ENCODE peak calls at places on chromosomes 12 and 14, in nine cellular contexts. W, T, D, Z, C, S, G, N and F are unnamed samples.

GRCh38 chr14:21860172-21860571 is 186.6 kb upstream of the OR4E1 start:
- DNase-seq in W (no peak), T (peak), D (peak), Z (peak), C (no peak), S (peak), G (peak), N (no peak), F (no peak)

GRCh38 chr12:10740182-10740581 is 17.1 kb upstream of the YBX3 start:
- DNase-seq in W (no peak), T (no peak), D (no peak), Z (no peak), C (no peak), S (no peak), G (no peak), N (no peak), F (no peak)

GRCh38 chr14:89032086-89032649 is 207.7 kb downstream of the TTC8 start:
- DNase-seq in W (no peak), T (no peak), D (no peak), Z (no peak), C (no peak), S (peak), G (no peak), N (no peak), F (no peak)

GRCh38 chr12:131132118-131132892 is 178.6 kb downstream of the ADGRD1 start:
- DNase-seq in W (peak), T (peak), D (peak), Z (peak), C (peak), S (peak), G (peak), N (no peak), F (peak)

GRCh38 chr12:2324375-2324774 is 271.6 kb downstream of the CACNA1C start:
- DNase-seq in W (no peak), T (no peak), D (no peak), Z (no peak), C (peak), S (no peak), G (no peak), N (no peak), F (no peak)

GRCh38 chr14:87170179-87170578 is 822.8 kb downstream of the GALC start:
- DNase-seq in W (no peak), T (no peak), D (no peak), Z (no peak), C (no peak), S (no peak), G (no peak), N (peak), F (no peak)

GRCh38 chr14:89911018-89911919 is 43.3 kb downstream of the EFCAB11 start:
- DNase-seq in W (no peak), T (peak), D (no peak), Z (peak), C (peak), S (no peak), G (peak), N (peak), F (no peak)

GRCh38 chr12:96034631-96035282 is 630 bp downstream of the LTA4H start:
- DNase-seq in W (peak), T (peak), D (peak), Z (peak), C (peak), S (peak), G (no peak), N (peak), F (no peak)

GRCh38 chr12:10904686-10905085 is 4.7 kb downstream of the TAS2R13 start:
- DNase-seq in W (no peak), T (no peak), D (no peak), Z (no peak), C (no peak), S (no peak), G (no peak), N (no peak), F (no peak)

GRCh38 chr12:7628401-7628961 is 37.2 kb downstream of the APOBEC1 start:
- DNase-seq in W (no peak), T (no peak), D (no peak), Z (no peak), C (no peak), S (no peak), G (no peak), N (no peak), F (no peak)

GRCh38 chr14:72738181-72738611 is 155.7 kb downstream of the DPF3 start:
- DNase-seq in W (no peak), T (no peak), D (no peak), Z (no peak), C (no peak), S (no peak), G (peak), N (no peak), F (no peak)

GRCh38 chr12:117842220-117842619 is 126.6 kb downstream of the KSR2 start:
- DNase-seq in W (no peak), T (no peak), D (no peak), Z (no peak), C (no peak), S (no peak), G (no peak), N (no peak), F (no peak)

GRCh38 chr12:104372048-104372720 is 68.6 kb downstream of the EID3 start:
- DNase-seq in W (no peak), T (no peak), D (no peak), Z (no peak), C (no peak), S (no peak), G (peak), N (no peak), F (no peak)

GRCh38 chr12:120488057-120488660 is 7.8 kb upstream of the DYNLL1 start:
- DNase-seq in W (no peak), T (no peak), D (no peak), Z (no peak), C (no peak), S (peak), G (no peak), N (no peak), F (no peak)

GRCh38 chr12:14834502-14834901 is 8.8 kb downstream of the ART4 start:
- DNase-seq in W (no peak), T (peak), D (no peak), Z (no peak), C (no peak), S (no peak), G (no peak), N (no peak), F (no peak)

GRCh38 chr12:111425655-111426054 is 19.9 kb downstream of the SH2B3 start:
- DNase-seq in W (no peak), T (no peak), D (no peak), Z (no peak), C (no peak), S (no peak), G (no peak), N (no peak), F (no peak)

GRCh38 chr14:55389330-55389729 is 22.3 kb downstream of the ATG14 start:
- DNase-seq in W (no peak), T (no peak), D (no peak), Z (peak), C (no peak), S (no peak), G (no peak), N (no peak), F (no peak)

GRCh38 chr14:83096092-83096491 is 1562.4 kb upstream of the SEL1L start:
- DNase-seq in W (no peak), T (no peak), D (no peak), Z (no peak), C (no peak), S (no peak), G (no peak), N (no peak), F (no peak)

GRCh38 chr14:34457186-34457585 is 4.9 kb downstream of the SPTSSA start:
- DNase-seq in W (no peak), T (no peak), D (no peak), Z (no peak), C (no peak), S (no peak), G (no peak), N (no peak), F (no peak)

GRCh38 chr12:75257510-75257909 is 47.9 kb upstream of the KCNC2 start:
- DNase-seq in W (no peak), T (no peak), D (no peak), Z (no peak), C (no peak), S (no peak), G (no peak), N (no peak), F (no peak)

GRCh38 chr12:96985515-96986362 is 78.7 kb downstream of the NEDD1 start:
- DNase-seq in W (no peak), T (peak), D (peak), Z (no peak), C (peak), S (peak), G (peak), N (no peak), F (no peak)

GRCh38 chr14:105863296-105864108 is 337.1 kb downstream of the TMEM121 start:
- DNase-seq in W (no peak), T (no peak), D (peak), Z (no peak), C (peak), S (no peak), G (no peak), N (no peak), F (no peak)

GRCh38 chr12:25949343-25949742 is 9.1 kb upstream of the RASSF8 start:
- DNase-seq in W (no peak), T (no peak), D (no peak), Z (no peak), C (no peak), S (no peak), G (no peak), N (no peak), F (no peak)

GRCh38 chr12:9049520-9050133 is 60.3 kb downstream of the KLRG1 start:
- DNase-seq in W (no peak), T (peak), D (peak), Z (peak), C (no peak), S (peak), G (no peak), N (no peak), F (no peak)

GRCh38 chr12:118463677-118464076 is 87.3 kb downstream of the SUDS3 start:
- DNase-seq in W (no peak), T (no peak), D (no peak), Z (no peak), C (no peak), S (no peak), G (no peak), N (no peak), F (no peak)

GRCh38 chr12:95802482-95803264 is 12.1 kb upstream of the NTN4 start:
- DNase-seq in W (no peak), T (peak), D (no peak), Z (peak), C (peak), S (no peak), G (no peak), N (peak), F (peak)

GRCh38 chr12:45369065-45369464 is 153.2 kb downstream of the ANO6 start:
- DNase-seq in W (no peak), T (peak), D (no peak), Z (peak), C (no peak), S (no peak), G (no peak), N (peak), F (peak)

GRCh38 chr14:68528031-68528687 is 264.7 kb downstream of the ZFP36L1 start:
- DNase-seq in W (no peak), T (no peak), D (no peak), Z (no peak), C (no peak), S (no peak), G (no peak), N (no peak), F (no peak)

GRCh38 chr14:68526420-68527105 is 266.3 kb downstream of the ZFP36L1 start:
- DNase-seq in W (no peak), T (no peak), D (no peak), Z (no peak), C (peak), S (no peak), G (no peak), N (no peak), F (no peak)

GRCh38 chr14:68530443-68530842 is 262.4 kb downstream of the ZFP36L1 start:
- DNase-seq in W (no peak), T (no peak), D (peak), Z (no peak), C (no peak), S (no peak), G (no peak), N (no peak), F (no peak)

GRCh38 chr14:68525516-68525915 is 267.4 kb downstream of the ZFP36L1 start:
- DNase-seq in W (no peak), T (no peak), D (no peak), Z (no peak), C (no peak), S (no peak), G (no peak), N (no peak), F (no peak)

GRCh38 chr14:68527329-68527851 is 265.5 kb downstream of the ZFP36L1 start:
- DNase-seq in W (peak), T (no peak), D (no peak), Z (no peak), C (peak), S (no peak), G (no peak), N (no peak), F (no peak)
- H3K4me3 ChIP-seq in W (no peak), T (no peak), D (no peak), Z (no peak), C (no peak), S (no peak), G (no peak), N (no peak), F (no peak)

DNA sequence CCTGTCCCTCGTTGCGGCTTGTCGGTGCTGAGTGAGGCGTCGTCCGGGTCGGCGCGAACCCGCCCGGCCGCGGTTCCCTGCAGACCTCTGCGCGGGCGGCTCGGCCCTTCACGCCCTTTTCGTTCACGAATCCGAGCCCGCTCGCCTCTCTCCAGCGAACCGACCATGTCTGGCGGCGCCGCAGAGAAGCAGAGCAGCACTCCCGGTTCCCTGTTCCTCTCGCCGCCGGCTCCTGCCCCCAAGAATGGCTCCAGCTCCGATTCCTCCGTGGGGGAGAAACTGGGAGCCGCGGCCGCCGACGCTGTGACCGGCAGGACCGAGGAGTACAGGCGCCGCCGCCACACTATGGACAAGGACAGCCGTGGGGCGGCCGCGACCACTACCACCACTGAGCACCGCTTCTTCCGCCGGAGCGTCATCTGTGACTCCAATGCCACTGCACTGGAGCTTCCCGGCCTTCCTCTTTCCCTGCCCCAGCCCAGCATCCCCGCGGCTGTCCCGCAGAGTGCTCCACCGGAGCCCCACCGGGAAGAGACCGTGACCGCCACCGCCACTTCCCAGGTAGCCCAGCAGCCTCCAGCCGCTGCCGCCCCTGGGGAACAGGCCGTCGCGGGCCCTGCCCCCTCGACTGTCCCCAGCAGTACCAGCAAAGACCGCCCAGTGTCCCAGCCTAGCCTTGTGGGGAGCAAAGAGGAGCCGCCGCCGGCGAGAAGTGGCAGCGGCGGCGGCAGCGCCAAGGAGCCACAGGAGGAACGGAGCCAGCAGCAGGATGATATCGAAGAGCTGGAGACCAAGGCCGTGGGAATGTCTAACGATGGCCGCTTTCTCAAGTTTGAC is 1.2 kb downstream of the WNK1 start:
- DNase-seq in W (peak), T (peak), D (peak), Z (no peak), C (peak), S (peak), G (peak), N (no peak), F (no peak)
- TF ChIP-seq CTCF in W (peak), T (peak), D (no peak), Z (no peak), C (peak), S (peak), G (no peak), N (no peak), F (no peak)

DNA sequence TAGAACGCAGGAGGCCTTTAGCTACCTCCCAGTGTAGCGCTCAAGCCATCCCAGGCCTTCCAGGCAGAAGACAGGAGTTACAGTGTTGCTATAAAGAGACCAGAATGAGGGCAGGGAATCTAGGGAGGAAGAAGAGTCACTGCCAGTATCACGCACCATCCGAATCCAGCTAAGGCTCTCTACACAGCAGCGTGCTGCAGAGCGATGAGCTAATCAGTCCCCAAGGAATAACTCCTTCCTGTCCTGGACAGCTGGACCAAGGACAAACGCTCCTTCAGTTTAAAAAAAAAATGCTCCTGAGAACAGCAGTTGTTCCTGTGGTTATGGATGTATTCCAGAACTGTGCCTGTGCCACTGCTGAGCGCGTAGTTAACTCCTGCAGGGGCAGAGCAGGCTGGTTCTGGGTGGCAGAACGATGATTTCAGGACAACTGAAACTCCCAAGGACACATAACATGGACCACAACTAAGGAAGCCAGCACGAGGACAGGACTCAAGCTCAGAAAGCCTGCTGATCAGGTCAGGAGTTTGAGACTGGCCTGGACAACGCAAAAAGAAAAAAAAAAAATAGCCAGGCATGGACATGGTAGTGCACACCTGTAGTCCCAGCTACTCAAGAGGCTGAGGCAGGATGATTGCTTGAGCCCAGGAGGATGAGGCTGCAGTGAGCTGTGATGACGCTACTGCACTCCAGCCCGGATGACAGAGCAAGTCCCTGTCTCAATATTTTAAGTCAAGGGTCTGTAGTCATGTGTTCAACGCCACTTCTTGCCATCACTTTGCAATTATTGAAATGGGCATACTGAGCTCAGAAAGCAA is 2.6 kb downstream of the IFFO1 start:
- DNase-seq in W (peak), T (peak), D (no peak), Z (peak), C (no peak), S (no peak), G (no peak), N (no peak), F (no peak)
- H3K4me3 ChIP-seq in W (no peak), T (peak), D (peak), Z (no peak), C (no peak), S (no peak), G (peak), N (no peak), F (no peak)

GRCh38 chr14:24052656-24053547 is 1.1 kb downstream of the CARMIL3 start:
- DNase-seq in W (no peak), T (no peak), D (no peak), Z (no peak), C (no peak), S (no peak), G (no peak), N (no peak), F (no peak)

GRCh38 chr14:24051162-24051788 is 534 bp upstream of the CARMIL3 start:
- DNase-seq in W (no peak), T (no peak), D (no peak), Z (no peak), C (peak), S (peak), G (peak), N (no peak), F (no peak)

GRCh38 chr14:24053548-24054323 is 1.9 kb downstream of the CARMIL3 start:
- DNase-seq in W (no peak), T (no peak), D (no peak), Z (no peak), C (no peak), S (no peak), G (no peak), N (no peak), F (no peak)

GRCh38 chr14:24054324-24054641 is 2.5 kb downstream of the CARMIL3 start:
- DNase-seq in W (no peak), T (no peak), D (no peak), Z (no peak), C (no peak), S (no peak), G (no peak), N (no peak), F (no peak)

DNA sequence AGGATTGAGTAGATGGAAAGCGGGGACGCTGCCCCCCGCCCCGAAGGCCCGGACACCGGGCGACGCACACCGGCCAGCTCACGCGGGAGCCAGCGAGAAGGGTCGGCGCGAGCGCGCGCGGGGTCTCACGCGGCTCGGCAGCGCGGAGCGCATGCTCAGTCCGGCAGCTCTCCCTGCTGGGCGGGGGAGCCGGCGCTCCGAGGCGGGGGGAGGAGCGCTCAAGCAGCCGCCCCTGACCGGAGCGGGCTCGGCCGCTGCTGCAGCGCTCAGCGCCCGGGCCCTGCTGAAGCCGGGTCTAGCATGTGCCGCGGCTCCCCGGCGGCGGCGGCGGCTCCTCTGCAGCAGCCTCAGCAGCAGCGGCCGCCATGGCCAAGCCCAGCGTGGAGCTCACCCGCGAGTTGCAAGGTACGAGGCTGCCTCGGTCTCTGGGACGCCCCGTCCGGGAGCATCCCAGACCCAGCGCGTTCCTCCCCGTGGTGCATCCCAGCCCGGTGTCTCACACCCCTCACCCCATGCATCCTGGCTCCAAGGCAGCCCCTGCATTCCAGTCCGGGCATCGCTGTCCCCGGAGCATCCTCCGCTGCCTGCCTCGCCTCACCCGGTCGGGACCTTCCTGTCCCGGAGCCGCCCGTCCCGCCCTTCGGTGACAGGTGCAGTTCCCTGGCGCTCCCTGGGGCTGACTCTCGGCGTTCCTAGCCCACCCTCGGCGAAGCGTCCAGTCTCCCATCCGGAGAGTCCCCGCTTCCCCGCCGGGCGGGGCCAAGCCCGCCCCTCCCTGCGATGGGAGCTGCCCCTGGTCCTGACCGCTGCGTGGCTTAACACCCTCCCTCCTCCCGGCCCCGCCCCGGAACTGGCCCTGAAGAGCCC is at the start of gene CARMIL3:
- DNase-seq in W (no peak), T (peak), D (peak), Z (no peak), C (peak), S (peak), G (peak), N (no peak), F (no peak)
- TF ChIP-seq CTCF in W (peak), T (no peak), D (no peak), Z (no peak), C (no peak), S (no peak), G (no peak), N (no peak), F (no peak)